ENCODE peak calls at places on chromosomes 13 and 19, in six cellular contexts. I is neural progenitor cell, P is GM23248, J is GM23338, N is PC-3, C is MM.1S. V is an unnamed sample.

GRCh38 chr19:5605362-5605761 is 17.2 kb downstream of the SAFB2 start:
- DNase-seq in P (no peak), C (no peak), J (no peak), N (no peak), I (no peak), V (no peak)

GRCh38 chr19:12792048-12792852 is 964 bp downstream of the JUNB start:
- DNase-seq in P (peak; percentile 77), I (peak; percentile 76), C (peak; percentile 86), J (peak; percentile 94), N (peak; percentile 79), V (peak; percentile 49)

GRCh38 chr19:16702123-16702522 is 17.5 kb upstream of the NWD1 start:
- DNase-seq in J (no peak), I (no peak), P (peak; percentile 89), N (no peak), C (no peak), V (peak; percentile 24)

GRCh38 chr13:30932481-30933333 is at the start of gene TEX26:
- DNase-seq in N (no peak), I (peak; percentile 90), C (no peak), J (peak; percentile 93), P (no peak), V (no peak)

GRCh38 chr19:15210323-15210774 is 9.6 kb upstream of the NOTCH3 start:
- DNase-seq in N (peak; percentile 83), I (no peak), C (no peak), J (no peak), P (peak; percentile 90), V (peak; percentile 94)

GRCh38 chr13:41411536-41411935 is 45.8 kb upstream of the RGCC start:
- DNase-seq in P (peak; percentile 68), J (peak; percentile 50), I (peak; percentile 57), C (peak; percentile 32), N (peak; percentile 58), V (no peak)

GRCh38 chr19:45667620-45668341 is at the start of gene GIPR:
- DNase-seq in C (no peak), J (peak; percentile 77), P (peak; percentile 72), I (peak; percentile 66), N (peak; percentile 70), V (peak; percentile 91)

GRCh38 chr13:48500652-48501197 is 32.2 kb downstream of the RCBTB2 start:
- DNase-seq in N (peak; percentile 68), J (peak; percentile 19), C (no peak), P (peak; percentile 92), I (no peak), V (no peak)

GRCh38 chr13:77026255-77026782 is 640 bp downstream of the FBXL3 start:
- DNase-seq in P (peak; percentile 86), C (peak; percentile 67), J (peak; percentile 63), I (peak; percentile 76), N (peak; percentile 61), V (peak; percentile 80)

GRCh38 chr19:46428278-46429141 is at the start of gene PNMA8C:
- DNase-seq in I (peak; percentile 97), J (peak; percentile 96), C (no peak), N (no peak), P (peak; percentile 78), V (peak; percentile 42)

GRCh38 chr13:30128095-30128494 is 179.3 kb downstream of the KATNAL1 start:
- DNase-seq in I (no peak), J (no peak), C (no peak), N (no peak), P (no peak), V (no peak)

GRCh38 chr19:17944301-17944700 is 11.5 kb downstream of the CCDC124 start:
- DNase-seq in I (no peak), J (no peak), C (no peak), P (peak; percentile 93), N (peak; percentile 82), V (no peak)

GRCh38 chr19:52200044-52200443 is 10.2 kb downstream of the PPP2R1A start:
- DNase-seq in J (no peak), P (peak; percentile 93), C (no peak), N (peak; percentile 25), I (no peak), V (no peak)

GRCh38 chr19:52722062-52723005 is 12.5 kb downstream of the ZNF611 start:
- DNase-seq in P (peak; percentile 95), J (no peak), I (no peak), C (no peak), N (peak; percentile 99), V (peak; percentile 96)

GRCh38 chr13:28641600-28641926 is 17.4 kb upstream of the POMP start:
- DNase-seq in P (no peak), I (no peak), N (no peak), J (no peak), C (no peak), V (no peak)

GRCh38 chr19:55632463-55632834 is 8.1 kb upstream of the ZNF784 start:
- DNase-seq in J (peak; percentile 99), C (peak; percentile 93), N (peak; percentile 99), P (peak; percentile 86), I (peak; percentile 97), V (peak; percentile 89)

GRCh38 chr19:46213156-46213555 is 16.4 kb upstream of the IGFL1 start:
- DNase-seq in N (no peak), P (no peak), C (no peak), I (no peak), J (no peak), V (no peak)

GRCh38 chr19:10826236-10826635 is 9.8 kb downstream of the TMED1 start:
- DNase-seq in C (no peak), N (no peak), P (no peak), I (no peak), J (no peak), V (no peak)

GRCh38 chr13:29718694-29719093 is 123.2 kb upstream of the SLC7A1 start:
- DNase-seq in C (no peak), N (no peak), J (no peak), I (no peak), P (peak; percentile 53), V (no peak)

GRCh38 chr19:48190288-48191284 is 20.1 kb downstream of the ZSWIM9 start:
- DNase-seq in C (no peak), J (peak; percentile 98), P (no peak), I (peak; percentile 81), N (peak; percentile 97), V (no peak)

GRCh38 chr19:16366433-16367268 is 42.0 kb downstream of the KLF2 start:
- DNase-seq in N (no peak), J (peak; percentile 53), I (no peak), C (peak; percentile 79), P (no peak), V (no peak)

GRCh38 chr19:42065051-42065450 is 5.0 kb downstream of the GRIK5 start:
- DNase-seq in J (no peak), I (no peak), P (no peak), N (no peak), C (no peak), V (no peak)

GRCh38 chr19:33302175-33302973 is at the start of gene CEBPA:
- DNase-seq in I (peak; percentile 96), C (peak; percentile 29), J (peak; percentile 91), P (peak; percentile 93), N (peak; percentile 74), V (peak; percentile 90)
- TF ChIP-seq EZH2 in I (peak; percentile 12), C (no peak), J (peak; percentile 51), P (peak; percentile 21), N (no peak), V (no peak)

DNA sequence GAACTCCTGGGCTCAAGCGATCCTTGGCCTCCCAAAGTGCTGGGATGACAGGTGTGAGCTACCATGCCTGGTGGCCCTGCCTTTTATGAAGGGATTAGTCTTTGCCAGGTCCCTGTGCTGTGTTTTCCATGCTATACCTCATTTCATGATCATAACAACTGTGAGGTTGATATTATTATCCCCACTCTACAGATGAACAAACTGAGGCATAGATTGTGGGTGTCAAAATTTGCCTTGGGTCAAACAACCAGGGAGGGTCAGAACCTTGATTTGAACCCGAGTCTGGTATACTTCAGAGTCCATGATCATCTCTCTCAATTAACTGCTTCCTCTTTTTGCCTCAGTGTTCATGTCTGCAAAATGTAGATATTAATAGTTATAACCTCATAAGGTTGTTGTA is 6.9 kb downstream of the PINLYP start:
- DNase-seq in N (no peak), P (no peak), J (no peak), C (no peak), I (no peak), V (no peak)
- H3F3A ChIP-seq in N (no peaks in the 10 kb centered on the region), P (peaks cover 4% of the 10 kb centered on the region), J (no peaks in the 10 kb centered on the region), C (no peaks in the 10 kb centered on the region), I (peaks cover 11% of the 10 kb centered on the region), V (peaks cover 6% of the 10 kb centered on the region)

DNA sequence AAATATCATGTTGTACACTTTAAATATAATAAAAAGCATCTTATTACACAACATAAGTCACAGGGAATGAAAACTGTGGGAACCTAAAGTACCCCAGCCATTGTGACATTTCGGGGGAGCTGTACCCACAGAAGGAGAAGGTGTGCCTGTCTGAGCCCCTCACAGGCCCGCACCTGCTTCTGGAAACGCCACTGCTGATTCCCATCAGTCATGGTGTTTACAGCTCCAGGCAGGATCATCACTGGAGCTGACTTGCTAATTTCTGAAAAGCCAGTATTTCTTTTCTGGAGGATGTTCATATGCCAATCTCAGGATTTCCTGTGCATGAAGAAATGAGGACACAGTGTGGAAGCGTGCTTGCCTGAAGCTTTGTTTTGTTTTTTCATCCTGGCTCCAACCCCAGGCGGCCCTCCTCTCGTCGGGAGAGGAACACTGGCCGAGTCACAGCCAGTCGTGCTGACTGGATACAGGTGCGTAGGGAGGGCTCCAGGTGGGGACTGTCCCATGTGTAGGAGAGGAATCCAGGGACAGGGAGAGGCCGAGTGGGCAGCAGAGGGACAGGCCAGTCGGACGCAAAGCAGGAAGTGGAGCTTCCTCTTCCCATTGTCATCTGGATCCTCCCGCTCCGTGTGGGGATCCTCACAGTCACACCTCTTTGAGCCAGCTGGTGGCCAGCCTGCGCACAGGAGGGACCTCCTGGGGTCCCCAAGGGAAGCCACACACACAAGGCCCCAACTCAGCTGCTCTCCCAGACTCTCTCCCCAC is 4.2 kb upstream of the ATP12A start:
- DNase-seq in P (no peak), C (no peak), J (no peak), I (no peak), N (no peak), V (no peak)
- TF ChIP-seq EZH2 in P (no peak), C (no peak), J (no peak), I (no peak), N (no peak), V (no peak)

DNA sequence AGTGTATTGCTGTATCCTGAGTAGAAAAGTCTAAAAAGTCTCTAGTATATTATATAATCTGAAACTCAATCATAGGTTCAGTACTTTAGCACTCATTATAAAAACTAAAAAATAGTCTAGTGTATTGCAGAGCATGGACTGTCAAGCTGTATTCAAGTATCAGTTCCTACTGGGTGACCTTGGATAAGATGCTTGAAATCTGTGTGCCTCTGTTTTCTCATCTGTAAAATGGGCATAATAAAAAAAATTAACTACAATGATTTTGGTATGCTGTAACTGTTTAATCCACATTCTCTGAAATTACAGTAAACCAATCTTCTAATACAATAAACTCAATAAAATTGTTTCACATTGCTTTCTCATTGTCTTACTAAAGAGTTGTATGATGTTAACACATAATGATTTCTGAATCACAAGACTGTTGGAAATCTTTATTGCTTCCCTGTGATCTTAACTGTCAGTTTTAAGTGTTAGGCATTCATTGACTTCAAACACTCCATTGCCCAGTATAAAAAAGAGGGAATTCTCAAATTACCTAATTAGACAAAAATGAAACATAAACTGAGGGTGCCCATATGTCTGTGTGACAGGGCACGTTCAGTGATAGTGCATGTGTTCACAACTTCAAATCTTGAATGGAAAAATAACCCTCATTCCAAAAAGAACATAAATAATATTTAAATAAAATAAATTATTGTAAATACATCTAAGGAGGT is 2.2 kb downstream of the STARD13 start:
- DNase-seq in I (no peak), N (no peak), C (no peak), P (peak; percentile 34), J (no peak), V (no peak)
- H3F3A ChIP-seq in I (no peaks in the 10 kb centered on the region), N (peaks cover 25% of the 10 kb centered on the region), C (peaks cover 10% of the 10 kb centered on the region), P (peaks cover 77% of the 10 kb centered on the region), J (no peaks in the 10 kb centered on the region), V (peaks cover 48% of the 10 kb centered on the region)

V was measured in PC-9.